ENCODE peak calls at places on chromosomes 13 and 19, in seven cellular contexts. One of them, this sample, is unnamed.
A peak's percentile ranks its signal among the peaks of the same experiment; 100 is the strongest.

GRCh38 chr13:27924529-27925141 is 4.8 kb downstream of the PDX1 start:
- DNase-seq in CD4-positive, alpha-beta memory T cell: no peak
- DNase-seq in IMR-90: no peak
- DNase-seq in thoracic aorta: no peak
- DNase-seq in tibial artery: no peak
- DNase-seq in ovary: no peak
- DNase-seq in BJ: no peak
- DNase-seq in this sample: no peak

GRCh38 chr19:46731007-46731501 is 14.1 kb upstream of the PRKD2 start:
- DNase-seq in ovary: no peak
- DNase-seq in CD4-positive, alpha-beta memory T cell: no peak
- DNase-seq in thoracic aorta: no peak
- DNase-seq in IMR-90: peak; percentile 94
- DNase-seq in BJ: peak; percentile 50
- DNase-seq in tibial artery: no peak
- DNase-seq in this sample: no peak

GRCh38 chr19:38062959-38063786 is 156.2 kb downstream of the SIPA1L3 start:
- DNase-seq in BJ: no peak
- DNase-seq in thoracic aorta: no peak
- DNase-seq in ovary: peak; percentile 30
- DNase-seq in tibial artery: no peak
- DNase-seq in CD4-positive, alpha-beta memory T cell: no peak
- DNase-seq in IMR-90: peak; percentile 65
- DNase-seq in this sample: no peak

GRCh38 chr19:48419158-48419920 is 25.9 kb downstream of the GRIN2D start:
- DNase-seq in ovary: peak; percentile 44
- DNase-seq in thoracic aorta: no peak
- DNase-seq in CD4-positive, alpha-beta memory T cell: peak; percentile 84
- DNase-seq in tibial artery: no peak
- DNase-seq in BJ: no peak
- DNase-seq in IMR-90: peak; percentile 42
- DNase-seq in this sample: peak; percentile 52

GRCh38 chr19:6216996-6217751 is 62.6 kb downstream of the MLLT1 start:
- DNase-seq in BJ: no peak
- DNase-seq in CD4-positive, alpha-beta memory T cell: peak; percentile 14
- DNase-seq in thoracic aorta: no peak
- DNase-seq in IMR-90: peak; percentile 13
- DNase-seq in tibial artery: peak; percentile 64
- DNase-seq in ovary: peak; percentile 84
- DNase-seq in this sample: no peak

GRCh38 chr13:106246237-106246636 is 289.2 kb downstream of the EFNB2 start:
- DNase-seq in CD4-positive, alpha-beta memory T cell: no peak
- DNase-seq in BJ: no peak
- DNase-seq in tibial artery: no peak
- DNase-seq in IMR-90: no peak
- DNase-seq in thoracic aorta: no peak
- DNase-seq in ovary: no peak
- DNase-seq in this sample: no peak

GRCh38 chr19:3644351-3645066 is 17.9 kb upstream of the CACTIN start:
- DNase-seq in tibial artery: no peak
- DNase-seq in CD4-positive, alpha-beta memory T cell: no peak
- DNase-seq in BJ: no peak
- DNase-seq in thoracic aorta: no peak
- DNase-seq in IMR-90: peak; percentile 49
- DNase-seq in ovary: no peak
- DNase-seq in this sample: no peak

GRCh38 chr13:75761373-75761772 is 125.2 kb downstream of the LMO7 start:
- DNase-seq in ovary: no peak
- DNase-seq in tibial artery: no peak
- DNase-seq in CD4-positive, alpha-beta memory T cell: no peak
- DNase-seq in BJ: no peak
- DNase-seq in IMR-90: no peak
- DNase-seq in thoracic aorta: no peak
- DNase-seq in this sample: no peak

GRCh38 chr13:37481005-37481857 is 117.3 kb downstream of the POSTN start:
- DNase-seq in BJ: no peak
- DNase-seq in tibial artery: no peak
- DNase-seq in ovary: no peak
- DNase-seq in thoracic aorta: no peak
- DNase-seq in CD4-positive, alpha-beta memory T cell: no peak
- DNase-seq in IMR-90: peak; percentile 66
- DNase-seq in this sample: no peak

GRCh38 chr13:101579291-101579802 is 126.9 kb downstream of the ITGBL1 start:
- DNase-seq in tibial artery: no peak
- DNase-seq in CD4-positive, alpha-beta memory T cell: no peak
- DNase-seq in thoracic aorta: no peak
- DNase-seq in ovary: no peak
- DNase-seq in IMR-90: peak; percentile 60
- DNase-seq in BJ: no peak
- DNase-seq in this sample: no peak

GRCh38 chr19:31054430-31054829 is 294.8 kb downstream of the TSHZ3 start:
- DNase-seq in thoracic aorta: no peak
- DNase-seq in ovary: no peak
- DNase-seq in CD4-positive, alpha-beta memory T cell: no peak
- DNase-seq in BJ: no peak
- DNase-seq in IMR-90: peak; percentile 83
- DNase-seq in tibial artery: no peak
- DNase-seq in this sample: no peak

GRCh38 chr19:33804021-33804799 is 7.5 kb downstream of the KCTD15 start:
- DNase-seq in tibial artery: peak; percentile 89
- DNase-seq in IMR-90: peak; percentile 83
- DNase-seq in CD4-positive, alpha-beta memory T cell: no peak
- DNase-seq in thoracic aorta: no peak
- DNase-seq in ovary: peak; percentile 80
- DNase-seq in BJ: no peak
- DNase-seq in this sample: no peak

GRCh38 chr19:29745253-29745652 is 30.2 kb upstream of the C19orf12 start:
- DNase-seq in thoracic aorta: no peak
- DNase-seq in CD4-positive, alpha-beta memory T cell: no peak
- DNase-seq in BJ: no peak
- DNase-seq in tibial artery: no peak
- DNase-seq in ovary: no peak
- DNase-seq in IMR-90: no peak
- DNase-seq in this sample: no peak

GRCh38 chr13:21625366-21625765 is 21.4 kb upstream of the MICU2 start:
- DNase-seq in BJ: no peak
- DNase-seq in tibial artery: no peak
- DNase-seq in IMR-90: peak; percentile 52
- DNase-seq in thoracic aorta: no peak
- DNase-seq in ovary: no peak
- DNase-seq in CD4-positive, alpha-beta memory T cell: no peak
- DNase-seq in this sample: no peak

GRCh38 chr13:31029129-31029528 is 96.7 kb downstream of the TEX26 start:
- DNase-seq in BJ: no peak
- DNase-seq in thoracic aorta: no peak
- DNase-seq in ovary: no peak
- DNase-seq in IMR-90: no peak
- DNase-seq in CD4-positive, alpha-beta memory T cell: no peak
- DNase-seq in tibial artery: no peak
- DNase-seq in this sample: no peak

GRCh38 chr19:55670280-55671053 is 4.6 kb upstream of the EPN1 start:
- DNase-seq in CD4-positive, alpha-beta memory T cell: peak; percentile 28
- DNase-seq in tibial artery: peak; percentile 68
- DNase-seq in thoracic aorta: no peak
- DNase-seq in IMR-90: peak; percentile 20
- DNase-seq in ovary: no peak
- DNase-seq in BJ: no peak
- DNase-seq in this sample: no peak

GRCh38 chr13:28707629-28708427 is 10.9 kb downstream of the SLC46A3 start:
- DNase-seq in IMR-90: peak; percentile 92
- DNase-seq in CD4-positive, alpha-beta memory T cell: no peak
- DNase-seq in thoracic aorta: no peak
- DNase-seq in tibial artery: no peak
- DNase-seq in ovary: no peak
- DNase-seq in BJ: peak; percentile 62
- DNase-seq in this sample: no peak

GRCh38 chr19:6222884-6223283 is 56.9 kb downstream of the MLLT1 start:
- DNase-seq in tibial artery: no peak
- DNase-seq in IMR-90: no peak
- DNase-seq in thoracic aorta: no peak
- DNase-seq in CD4-positive, alpha-beta memory T cell: no peak
- DNase-seq in ovary: no peak
- DNase-seq in BJ: no peak
- DNase-seq in this sample: no peak

GRCh38 chr19:47378246-47378645 is 29.1 kb downstream of the DHX34 start:
- DNase-seq in IMR-90: no peak
- DNase-seq in BJ: no peak
- DNase-seq in tibial artery: no peak
- DNase-seq in thoracic aorta: no peak
- DNase-seq in ovary: no peak
- DNase-seq in CD4-positive, alpha-beta memory T cell: no peak
- DNase-seq in this sample: no peak

GRCh38 chr13:50320297-50320862 is 305.1 kb downstream of the KCNRG start:
- DNase-seq in BJ: no peak
- DNase-seq in thoracic aorta: no peak
- DNase-seq in tibial artery: no peak
- DNase-seq in CD4-positive, alpha-beta memory T cell: no peak
- DNase-seq in ovary: no peak
- DNase-seq in IMR-90: peak; percentile 54
- DNase-seq in this sample: no peak

GRCh38 chr13:25729201-25729600 is 322.6 kb downstream of the SHISA2 start:
- DNase-seq in BJ: no peak
- DNase-seq in ovary: no peak
- DNase-seq in CD4-positive, alpha-beta memory T cell: no peak
- DNase-seq in thoracic aorta: no peak
- DNase-seq in IMR-90: no peak
- DNase-seq in tibial artery: no peak
- DNase-seq in this sample: no peak

GRCh38 chr19:33269016-33269415 is 33.3 kb downstream of the CEBPA start:
- DNase-seq in CD4-positive, alpha-beta memory T cell: no peak
- DNase-seq in IMR-90: no peak
- DNase-seq in tibial artery: no peak
- DNase-seq in ovary: no peak
- DNase-seq in BJ: no peak
- DNase-seq in thoracic aorta: no peak
- DNase-seq in this sample: no peak

GRCh38 chr19:15457701-15458484 is 6.5 kb downstream of the RASAL3 start:
- DNase-seq in CD4-positive, alpha-beta memory T cell: no peak
- DNase-seq in ovary: no peak
- DNase-seq in BJ: no peak
- DNase-seq in tibial artery: no peak
- DNase-seq in IMR-90: no peak
- DNase-seq in thoracic aorta: no peak
- DNase-seq in this sample: no peak
- H3K27me3 ChIP-seq in CD4-positive, alpha-beta memory T cell: no peaks in the 10 kb centered on the region
- H3K27me3 ChIP-seq in ovary: no peaks in the 10 kb centered on the region
- H3K27me3 ChIP-seq in BJ: peaks cover 13% of the 10 kb centered on the region
- H3K27me3 ChIP-seq in tibial artery: peaks cover 58% of the 10 kb centered on the region
- H3K27me3 ChIP-seq in IMR-90: peaks cover 47% of the 10 kb centered on the region
- H3K27me3 ChIP-seq in thoracic aorta: peaks cover 9% of the 10 kb centered on the region
- H3K27me3 ChIP-seq in this sample: no peaks in the 10 kb centered on the region

DNA sequence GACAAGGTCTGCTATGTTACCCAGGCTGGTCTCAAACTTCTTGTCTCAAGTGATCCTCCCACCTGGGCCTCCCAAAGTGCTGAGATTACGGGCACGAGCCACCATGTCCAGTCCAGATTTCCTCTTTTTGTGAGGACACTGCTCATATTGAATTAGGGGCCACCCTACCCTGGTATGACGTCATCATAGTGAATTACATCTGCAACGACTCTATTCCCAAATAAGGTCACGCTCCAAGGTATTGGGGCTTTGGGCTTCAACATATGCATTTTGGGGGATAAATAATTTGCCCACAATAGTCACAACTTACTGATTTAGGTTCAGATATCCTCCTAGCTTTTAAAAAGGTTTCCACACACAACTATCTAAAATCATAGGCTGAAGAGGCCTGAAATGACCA is 9.5 kb downstream of the SLC15A1 start:
- DNase-seq in tibial artery: no peak
- DNase-seq in CD4-positive, alpha-beta memory T cell: no peak
- DNase-seq in thoracic aorta: no peak
- DNase-seq in BJ: no peak
- DNase-seq in IMR-90: no peak
- DNase-seq in ovary: no peak
- DNase-seq in this sample: no peak
- H3K27me3 ChIP-seq in tibial artery: no peaks in the 10 kb centered on the region
- H3K27me3 ChIP-seq in CD4-positive, alpha-beta memory T cell: no peaks in the 10 kb centered on the region
- H3K27me3 ChIP-seq in thoracic aorta: no peaks in the 10 kb centered on the region
- H3K27me3 ChIP-seq in BJ: peaks cover 2% of the 10 kb centered on the region
- H3K27me3 ChIP-seq in IMR-90: peaks cover 8% of the 10 kb centered on the region
- H3K27me3 ChIP-seq in ovary: no peaks in the 10 kb centered on the region
- H3K27me3 ChIP-seq in this sample: no peaks in the 10 kb centered on the region

DNA sequence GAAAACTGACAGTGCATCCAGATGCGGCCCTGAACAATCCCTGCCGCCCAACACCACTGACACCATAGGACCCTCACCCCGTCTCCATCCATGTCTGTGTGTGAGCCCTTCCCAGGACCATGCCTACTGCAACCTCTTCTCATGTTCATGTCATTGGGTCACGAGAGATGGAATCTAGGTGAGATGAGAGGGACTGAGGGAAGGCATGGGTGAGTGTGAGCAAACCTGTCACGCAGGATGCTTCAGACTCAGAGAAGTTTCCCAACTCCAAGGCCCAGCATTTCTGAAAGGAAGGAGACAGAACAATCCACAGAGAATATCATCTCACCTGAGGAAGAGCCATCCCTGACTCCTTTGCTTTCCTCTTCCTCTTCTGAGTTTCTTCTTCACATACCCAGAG is 5.7 kb downstream of the ZNF888 start:
- DNase-seq in thoracic aorta: no peak
- DNase-seq in tibial artery: peak; percentile 19
- DNase-seq in CD4-positive, alpha-beta memory T cell: no peak
- DNase-seq in ovary: no peak
- DNase-seq in BJ: no peak
- DNase-seq in IMR-90: no peak
- DNase-seq in this sample: no peak
- H3K27me3 ChIP-seq in thoracic aorta: no peaks in the 10 kb centered on the region
- H3K27me3 ChIP-seq in tibial artery: no peaks in the 10 kb centered on the region
- H3K27me3 ChIP-seq in CD4-positive, alpha-beta memory T cell: no peaks in the 10 kb centered on the region
- H3K27me3 ChIP-seq in ovary: no peaks in the 10 kb centered on the region
- H3K27me3 ChIP-seq in BJ: no peaks in the 10 kb centered on the region
- H3K27me3 ChIP-seq in IMR-90: no peaks in the 10 kb centered on the region
- H3K27me3 ChIP-seq in this sample: no peaks in the 10 kb centered on the region

DNA sequence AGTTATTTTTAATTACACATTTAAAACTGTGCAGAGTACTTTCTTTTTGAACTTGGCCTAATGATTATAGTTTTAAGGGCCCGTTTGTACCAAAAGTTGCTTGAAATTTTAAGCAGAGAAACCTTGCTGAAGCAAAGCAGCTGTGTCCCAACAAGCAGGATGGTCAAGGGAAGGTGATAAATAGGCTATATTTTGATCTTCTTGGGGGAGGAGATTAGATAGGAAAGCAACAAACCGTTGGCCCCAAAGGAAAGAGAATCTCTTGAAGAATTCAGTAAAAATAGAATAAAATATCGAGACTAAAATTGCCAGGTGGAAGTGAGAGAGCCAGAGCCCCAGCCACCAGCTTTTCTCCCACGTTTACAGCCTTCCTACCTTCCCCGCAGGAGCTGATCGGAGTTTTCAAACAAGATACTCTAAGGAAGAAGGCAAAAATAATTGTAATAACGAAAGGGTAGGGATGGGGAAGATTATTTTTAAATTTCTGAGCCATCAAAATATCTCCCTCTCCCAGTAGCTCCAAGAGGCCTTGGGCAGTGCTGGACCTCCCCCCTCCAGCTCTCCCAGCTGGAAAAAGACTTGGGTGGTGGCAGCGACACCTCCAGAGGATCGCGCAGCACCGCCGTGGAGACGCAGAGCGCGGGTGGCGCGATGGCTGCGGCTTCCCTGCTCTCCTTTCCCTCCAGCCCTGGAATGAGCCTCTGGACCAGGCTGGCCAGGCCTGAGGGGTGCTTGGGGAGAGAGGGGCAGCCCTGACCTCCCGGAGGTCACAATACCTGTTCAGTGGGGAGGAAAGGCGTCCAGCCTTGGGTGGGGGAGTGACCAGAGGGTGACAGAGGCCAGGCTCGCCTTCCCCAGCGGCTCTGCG is 5.8 kb downstream of the ZIC2 start:
- DNase-seq in ovary: no peak
- DNase-seq in BJ: no peak
- DNase-seq in IMR-90: no peak
- DNase-seq in CD4-positive, alpha-beta memory T cell: no peak
- DNase-seq in tibial artery: no peak
- DNase-seq in thoracic aorta: no peak
- DNase-seq in this sample: no peak
- H3K27me3 ChIP-seq in ovary: peaks cover 5% of the 10 kb centered on the region
- H3K27me3 ChIP-seq in BJ: peaks cover 76% of the 10 kb centered on the region
- H3K27me3 ChIP-seq in IMR-90: peaks cover 97% of the 10 kb centered on the region
- H3K27me3 ChIP-seq in CD4-positive, alpha-beta memory T cell: peaks cover 91% of the 10 kb centered on the region
- H3K27me3 ChIP-seq in tibial artery: peaks cover 99% of the 10 kb centered on the region
- H3K27me3 ChIP-seq in thoracic aorta: peaks cover 76% of the 10 kb centered on the region
- H3K27me3 ChIP-seq in this sample: peaks cover 98% of the 10 kb centered on the region

This sample was measured in CD4-positive, alpha-beta T cell.